ENCODE peak calls at places on chromosomes 11 and 22, in four cellular contexts. T is breast epithelium, P is HepG2, D is stomach. X is an unnamed sample.

GRCh38 chr22:21917206-21917958 is 35.3 kb downstream of the PPM1F start:
- DNase-seq in T (no peak), P (peak; percentile 16), D (peak; percentile 55), X (no peak)

GRCh38 chr22:37100589-37101127 is 8.9 kb downstream of the TMPRSS6 start:
- DNase-seq in T (no peak), P (no peak), D (no peak), X (no peak)

GRCh38 chr22:30754971-30755759 is 60.5 kb downstream of the OSBP2 start:
- DNase-seq in T (peak; percentile 25), P (peak; percentile 54), D (peak; percentile 62), X (peak; percentile 38)

GRCh38 chr11:46330154-46330886 is 16.9 kb upstream of the DGKZ start:
- DNase-seq in T (no peak), P (no peak), D (no peak), X (no peak)

GRCh38 chr11:57335343-57336110 is at the start of gene SSRP1:
- DNase-seq in T (peak; percentile 80), P (peak; percentile 79), D (peak; percentile 88), X (peak; percentile 82)

GRCh38 chr11:107769189-107769588 is 57.3 kb upstream of the SLN start:
- DNase-seq in T (no peak), P (peak; percentile 7), D (no peak), X (no peak)

GRCh38 chr11:71580057-71581003 is 2.3 kb downstream of the KRTAP5-11 start:
- DNase-seq in T (peak; percentile 63), P (peak; percentile 58), D (peak; percentile 76), X (peak; percentile 79)

GRCh38 chr11:19735512-19735911 is 22.9 kb downstream of the NAV2 start:
- DNase-seq in T (no peak), P (no peak), D (no peak), X (no peak)

GRCh38 chr11:70464509-70465361 is 66.4 kb downstream of the CTTN start:
- DNase-seq in T (no peak), P (no peak), D (no peak), X (no peak)

GRCh38 chr11:14413307-14414072 is 54.5 kb upstream of the RRAS2 start:
- DNase-seq in T (peak; percentile 41), P (no peak), D (no peak), X (no peak)

GRCh38 chr22:17164392-17165024 is 5.4 kb upstream of the HDHD5 start:
- DNase-seq in T (no peak), P (no peak), D (no peak), X (no peak)

GRCh38 chr11:9575531-9576240 is 2.2 kb downstream of the WEE1 start:
- DNase-seq in T (no peak), P (no peak), D (no peak), X (no peak)

GRCh38 chr11:1751999-1752906 is 1.9 kb upstream of the IFITM10 start:
- DNase-seq in T (no peak), P (no peak), D (no peak), X (no peak)

GRCh38 chr11:2474059-2474901 is 29.5 kb downstream of the KCNQ1 start:
- DNase-seq in T (no peak), P (no peak), D (peak; percentile 78), X (no peak)

GRCh38 chr22:49156662-49157285 is 670.9 kb downstream of the BRD1 start:
- DNase-seq in T (no peak), P (no peak), D (peak; percentile 39), X (peak; percentile 55)

GRCh38 chr11:77407613-77408012 is 66.3 kb downstream of the PAK1 start:
- DNase-seq in T (peak; percentile 49), P (peak; percentile 56), D (peak; percentile 85), X (peak; percentile 80)

GRCh38 chr11:67268036-67268683 is 1.9 kb downstream of the GRK2 start:
- DNase-seq in T (no peak), P (no peak), D (no peak), X (no peak)

GRCh38 chr11:14364322-14364721 is 5.3 kb upstream of the RRAS2 start:
- DNase-seq in T (no peak), P (no peak), D (no peak), X (no peak)

GRCh38 chr11:67032830-67033555 is 10.1 kb downstream of the SYT12 start:
- DNase-seq in T (peak; percentile 58), P (no peak), D (no peak), X (no peak)

GRCh38 chr11:44625759-44626523 is 60.5 kb downstream of the CD82 start:
- DNase-seq in T (no peak), P (no peak), D (peak; percentile 20), X (peak; percentile 2)

GRCh38 chr11:12808519-12808918 is 134.3 kb downstream of the TEAD1 start:
- DNase-seq in T (no peak), P (no peak), D (no peak), X (no peak)

GRCh38 chr22:42399315-42400271 is 32.6 kb downstream of the NFAM1 start:
- DNase-seq in T (no peak), P (no peak), D (peak; percentile 30), X (no peak)

GRCh38 chr11:118912742-118913410 is 12.8 kb downstream of the BCL9L start:
- DNase-seq in T (no peak), P (no peak), D (no peak), X (no peak)
- H3K4me3 ChIP-seq in T (no peak overlapping the region), P (peak overlapping the region; percentile 43), D (peak overlapping the region; percentile 42), X (no peak overlapping the region)

DNA sequence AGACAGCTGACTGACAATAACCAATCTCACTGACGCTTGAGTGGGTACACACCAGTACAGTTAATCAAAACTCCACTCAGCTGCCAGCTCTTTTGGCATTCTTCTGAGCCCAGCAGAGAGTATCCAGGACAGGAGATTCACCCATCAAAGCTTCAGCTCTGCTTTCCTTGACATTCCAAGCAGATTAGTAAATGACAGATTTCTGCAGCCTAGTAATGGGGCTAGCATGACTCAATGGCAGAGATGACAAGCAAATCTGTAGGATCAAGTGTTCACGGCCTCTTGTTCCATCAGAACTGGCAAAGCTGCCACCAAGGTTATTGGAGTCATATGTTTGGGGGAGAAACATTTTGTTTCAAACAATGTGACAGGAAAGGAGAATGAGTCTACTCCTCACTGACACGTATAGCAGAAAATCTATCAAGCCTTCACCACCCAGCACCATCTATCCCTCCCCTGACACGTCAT is 420.0 kb downstream of the DYNC2H1 start:
- DNase-seq in T (no peak), P (no peak), D (no peak), X (no peak)
- H3K4me1 ChIP-seq in T (no peaks in the 10 kb centered on the region), P (no peaks in the 10 kb centered on the region), D (no peaks in the 10 kb centered on the region), X (no peaks in the 10 kb centered on the region)

GRCh38 chr11:114309517-114309916 is 13.3 kb downstream of the NNMT start:
- DNase-seq in T (no peak), P (no peak), D (no peak), X (no peak)

GRCh38 chr11:114310095-114310494 is 13.9 kb downstream of the NNMT start:
- DNase-seq in T (no peak), P (no peak), D (no peak), X (no peak)

GRCh38 chr11:114308689-114309089 is 12.5 kb downstream of the NNMT start:
- DNase-seq in T (peak; percentile 72), P (no peak), D (no peak), X (no peak)

GRCh38 chr11:114304969-114305368 is 8.8 kb downstream of the NNMT start:
- DNase-seq in T (no peak), P (no peak), D (no peak), X (no peak)

DNA sequence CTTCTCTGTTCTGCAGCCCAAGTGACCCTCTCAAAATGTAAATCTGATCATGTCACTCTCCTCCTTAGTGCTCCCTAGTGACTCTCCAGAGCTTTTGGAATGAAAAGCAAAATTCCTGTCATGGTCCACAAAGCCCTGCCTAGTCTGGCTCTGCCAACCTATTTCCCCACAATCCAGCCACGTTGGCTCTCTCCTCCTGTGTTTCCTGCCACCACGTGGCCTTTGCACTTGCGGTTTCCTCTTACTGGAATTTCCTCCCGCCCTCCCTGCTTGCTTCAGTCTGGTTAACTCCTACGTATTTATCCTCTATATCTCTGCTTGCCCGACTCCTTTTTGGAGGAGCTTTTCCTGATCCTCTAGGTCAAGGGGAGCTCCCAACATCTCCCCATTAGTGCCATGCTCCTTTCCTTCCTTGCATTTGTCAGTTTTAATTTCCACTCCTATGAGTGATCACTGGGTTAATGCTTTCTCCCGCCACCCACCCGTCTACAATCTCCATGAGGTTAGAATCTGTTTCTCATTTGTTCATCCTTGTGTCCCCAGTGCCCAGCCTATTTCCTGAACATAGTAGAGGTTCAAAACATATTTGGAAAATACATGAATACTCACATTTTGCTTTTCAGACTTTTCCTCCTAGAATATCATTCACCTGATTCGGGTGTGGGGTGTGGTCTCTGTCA is 11.5 kb downstream of the NNMT start:
- DNase-seq in T (peak; percentile 73), P (peak; percentile 23), D (peak; percentile 60), X (no peak)
- TF ChIP-seq POLR2AphosphoS5 in T (peak; percentile 94), P (no peak), D (no peak), X (no peak)

DNA sequence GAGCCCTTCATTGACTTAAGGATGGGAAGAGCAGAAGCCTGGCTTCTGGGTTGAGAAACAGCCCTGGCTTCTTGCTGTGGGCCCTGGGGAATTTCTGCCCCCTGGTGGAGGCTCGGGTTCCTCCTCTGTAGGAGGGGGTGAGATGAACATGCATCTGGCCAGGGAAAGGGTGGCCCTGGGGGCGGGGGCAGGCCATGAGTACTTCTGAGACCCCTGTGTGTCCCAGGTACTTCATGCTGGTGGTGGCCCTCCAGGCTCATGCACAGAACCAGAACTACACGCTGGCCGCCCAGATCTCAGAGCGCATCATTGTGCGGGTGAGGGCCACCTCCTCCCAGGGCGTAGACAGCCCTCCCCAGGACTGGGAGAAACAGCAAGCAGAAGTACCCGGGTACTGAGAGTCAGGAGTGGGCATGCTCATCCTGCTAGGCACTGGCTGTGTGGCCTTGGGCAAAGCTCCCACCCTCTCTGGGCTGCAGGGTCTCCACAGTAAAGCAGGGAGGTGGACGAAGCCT is 15.8 kb downstream of the TMEM258 start:
- DNase-seq in T (no peak), P (peak; percentile 59), D (peak; percentile 76), X (no peak)
- H3K4me3 ChIP-seq in T (no peak overlapping the region), P (no peak overlapping the region), D (no peak overlapping the region), X (no peak overlapping the region)

DNA sequence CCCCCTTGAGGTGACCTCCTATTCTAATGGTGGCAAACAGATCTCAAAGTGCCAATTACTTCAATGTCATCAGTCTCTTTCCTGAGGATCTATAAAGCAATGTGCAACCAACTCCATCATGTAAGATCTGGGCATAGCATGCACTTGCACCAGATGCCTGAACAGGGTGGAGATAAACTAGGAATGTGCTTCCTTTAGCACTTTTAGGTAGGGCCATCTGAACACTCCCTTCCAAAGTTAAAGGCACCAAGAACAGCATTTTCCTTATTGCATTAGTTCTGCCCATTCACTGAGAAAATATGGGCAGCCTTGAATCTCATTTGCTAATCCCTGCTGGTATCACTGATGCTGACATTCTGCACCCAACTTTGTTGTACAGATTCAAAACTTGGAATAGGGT is 112.0 kb downstream of the SGSM3 start:
- DNase-seq in T (no peak), P (no peak), D (no peak), X (no peak)
- H3K4me1 ChIP-seq in T (no peaks in the 10 kb centered on the region), P (peaks cover 13% of the 10 kb centered on the region), D (peaks cover 25% of the 10 kb centered on the region), X (no peaks in the 10 kb centered on the region)

DNA sequence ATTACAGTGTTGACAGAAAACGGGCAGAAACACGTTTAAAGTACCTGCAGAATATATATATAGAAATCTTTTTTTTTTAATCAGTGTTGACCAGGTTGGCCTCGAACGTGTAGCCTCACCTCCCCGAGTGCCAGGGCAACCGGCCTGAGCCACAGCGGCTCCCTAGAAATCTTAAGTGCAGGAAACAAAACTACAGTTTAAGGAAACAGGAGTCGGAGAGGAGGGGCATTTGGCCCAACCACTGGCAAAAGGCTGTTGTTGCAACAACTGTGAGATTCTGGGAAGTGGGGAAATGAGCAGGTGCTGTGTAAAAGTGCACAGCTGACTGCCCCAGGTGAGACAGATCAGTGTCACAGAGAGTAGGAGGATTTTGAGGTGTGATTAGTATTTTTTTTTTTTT is 3.7 kb downstream of the YWHAH start:
- DNase-seq in T (no peak), P (no peak), D (no peak), X (no peak)
- TF ChIP-seq POLR2AphosphoS5 in T (no peak), P (no peak), D (no peak), X (no peak)

X was measured in prostate gland.